ENCODE peak calls at places on chromosomes 1 and 21, in six cellular contexts. C is HL-60, S is breast epithelium, Q is HepG2, Z is stomach, K is GM12892. A is an unnamed sample.
A peak's percentile ranks its signal among the peaks of the same experiment; 100 is the strongest.

GRCh38 chr1:94726981-94727685 is 93.0 kb upstream of the SLC44A3 start:
- DNase-seq in K (no peak), Q (peak; percentile 30), Z (no peak), C (no peak), S (no peak), A (no peak)

GRCh38 chr1:88284666-88285366 is 399.3 kb upstream of the PKN2 start:
- DNase-seq in S (no peak), K (no peak), C (no peak), Z (no peak), Q (no peak), A (no peak)

GRCh38 chr1:164623805-164624204 is 64.8 kb downstream of the PBX1 start:
- DNase-seq in Q (no peak), C (no peak), Z (no peak), K (no peak), S (no peak), A (no peak)

GRCh38 chr1:32972814-32973428 is 8.3 kb upstream of the RNF19B start:
- DNase-seq in S (peak; percentile 49), Z (peak; percentile 70), Q (no peak), C (no peak), K (no peak), A (peak; percentile 93)

GRCh38 chr1:204506091-204506968 is 9.9 kb upstream of the MDM4 start:
- DNase-seq in C (peak; percentile 80), S (peak; percentile 70), Z (peak; percentile 70), K (no peak), Q (peak; percentile 91), A (peak; percentile 90)

GRCh38 chr21:42350899-42351543 is at the start of gene TFF2:
- DNase-seq in Q (no peak), S (no peak), Z (peak; percentile 80), K (no peak), C (no peak), A (no peak)

GRCh38 chr1:150164224-150164623 is 14.5 kb downstream of the PLEKHO1 start:
- DNase-seq in S (no peak), Q (no peak), Z (no peak), C (peak; percentile 63), K (no peak), A (no peak)

GRCh38 chr1:220325306-220325995 is 53.2 kb upstream of the RAB3GAP2 start:
- DNase-seq in Z (no peak), Q (no peak), C (no peak), K (no peak), S (no peak), A (no peak)

GRCh38 chr1:164466429-164466828 is 92.6 kb upstream of the PBX1 start:
- DNase-seq in Z (no peak), S (no peak), C (no peak), Q (no peak), K (no peak), A (no peak)

GRCh38 chr1:178093958-178094751 is at the start of gene RASAL2:
- DNase-seq in C (peak; percentile 45), S (peak; percentile 39), Q (peak; percentile 41), K (peak; percentile 43), Z (peak; percentile 62), A (peak; percentile 90)

GRCh38 chr1:236774926-236775325 is 20.2 kb upstream of the MTR start:
- DNase-seq in K (no peak), S (no peak), Q (peak; percentile 24), Z (no peak), C (no peak), A (peak; percentile 75)

GRCh38 chr1:192477630-192478029 is 97.9 kb upstream of the RGS1 start:
- DNase-seq in S (no peak), C (no peak), Z (no peak), K (no peak), Q (peak; percentile 16), A (peak; percentile 23)

GRCh38 chr1:33537885-33538284 is 65.4 kb downstream of the ZSCAN20 start:
- DNase-seq in Z (no peak), C (no peak), S (no peak), K (no peak), Q (no peak), A (no peak)

GRCh38 chr1:87084247-87084836 is 169.9 kb downstream of the HS2ST1 start:
- DNase-seq in Q (peak; percentile 4), K (no peak), C (no peak), S (no peak), Z (no peak), A (peak; percentile 51)

GRCh38 chr1:204507317-204508105 is 8.7 kb upstream of the MDM4 start:
- DNase-seq in S (no peak), C (peak; percentile 50), Z (no peak), K (no peak), Q (peak; percentile 64), A (peak; percentile 94)

GRCh38 chr21:42830456-42831455 is 48.6 kb downstream of the WDR4 start:
- DNase-seq in Q (no peak), C (no peak), K (no peak), S (no peak), Z (peak; percentile 25), A (no peak)

GRCh38 chr1:161073474-161074121 is 3.9 kb upstream of the ARHGAP30 start:
- DNase-seq in C (no peak), S (no peak), Z (peak; percentile 41), K (no peak), Q (peak; percentile 50), A (no peak)

GRCh38 chr1:94255476-94255875 is 18.1 kb upstream of the ARHGAP29 start:
- DNase-seq in Z (no peak), K (no peak), S (no peak), Q (no peak), C (no peak), A (no peak)

DNA sequence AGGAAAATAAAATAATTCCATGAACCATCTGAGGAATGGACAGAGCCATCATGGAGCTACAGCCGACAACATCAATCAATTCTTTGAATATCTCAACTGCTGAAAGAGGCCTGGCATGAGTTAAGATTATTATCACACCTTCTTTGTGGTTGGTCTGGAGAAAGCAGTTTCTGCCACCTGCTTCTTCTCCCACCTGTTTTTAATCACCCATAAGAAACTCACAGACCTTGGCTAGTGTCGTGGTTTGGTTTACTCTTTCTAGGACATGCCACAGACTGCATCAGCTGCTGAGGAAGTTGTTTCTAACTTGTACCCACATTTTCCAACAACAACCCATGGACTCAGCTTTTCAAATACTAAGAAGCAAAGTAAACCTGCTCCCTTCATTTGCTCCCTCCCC is 65.6 kb downstream of the NTPCR start:
- DNase-seq in C (peak; percentile 4), S (no peak), Z (no peak), Q (no peak), K (no peak), A (no peak)
- TF ChIP-seq POLR2AphosphoS5 in C (no peak), S (no peak), Z (no peak), Q (no peak), K (no peak), A (no peak)

GRCh38 chr1:59292557-59292956 is 4.3 kb upstream of the FGGY start:
- DNase-seq in Q (peak; percentile 84), C (peak; percentile 95), S (no peak), K (no peak), Z (peak; percentile 29), A (no peak)
- TF ChIP-seq POLR2AphosphoS5 in Q (no peak), C (peak; percentile 97), S (peak; percentile 60), K (no peak), Z (peak; percentile 38), A (no peak)

GRCh38 chr1:244963231-244963826 is 99.0 kb upstream of the HNRNPU start:
- DNase-seq in C (no peak), Q (no peak), S (no peak), K (no peak), Z (no peak), A (no peak)

GRCh38 chr1:244967159-244967558 is 102.8 kb upstream of the HNRNPU start:
- DNase-seq in K (no peak), S (no peak), C (no peak), Z (no peak), Q (no peak), A (no peak)

GRCh38 chr1:244962140-244962539 is 97.8 kb upstream of the HNRNPU start:
- DNase-seq in K (no peak), Q (no peak), S (no peak), C (no peak), Z (no peak), A (no peak)

GRCh38 chr1:244965182-244965581 is 100.8 kb upstream of the HNRNPU start:
- DNase-seq in C (no peak), K (no peak), Z (no peak), Q (no peak), S (no peak), A (no peak)

DNA sequence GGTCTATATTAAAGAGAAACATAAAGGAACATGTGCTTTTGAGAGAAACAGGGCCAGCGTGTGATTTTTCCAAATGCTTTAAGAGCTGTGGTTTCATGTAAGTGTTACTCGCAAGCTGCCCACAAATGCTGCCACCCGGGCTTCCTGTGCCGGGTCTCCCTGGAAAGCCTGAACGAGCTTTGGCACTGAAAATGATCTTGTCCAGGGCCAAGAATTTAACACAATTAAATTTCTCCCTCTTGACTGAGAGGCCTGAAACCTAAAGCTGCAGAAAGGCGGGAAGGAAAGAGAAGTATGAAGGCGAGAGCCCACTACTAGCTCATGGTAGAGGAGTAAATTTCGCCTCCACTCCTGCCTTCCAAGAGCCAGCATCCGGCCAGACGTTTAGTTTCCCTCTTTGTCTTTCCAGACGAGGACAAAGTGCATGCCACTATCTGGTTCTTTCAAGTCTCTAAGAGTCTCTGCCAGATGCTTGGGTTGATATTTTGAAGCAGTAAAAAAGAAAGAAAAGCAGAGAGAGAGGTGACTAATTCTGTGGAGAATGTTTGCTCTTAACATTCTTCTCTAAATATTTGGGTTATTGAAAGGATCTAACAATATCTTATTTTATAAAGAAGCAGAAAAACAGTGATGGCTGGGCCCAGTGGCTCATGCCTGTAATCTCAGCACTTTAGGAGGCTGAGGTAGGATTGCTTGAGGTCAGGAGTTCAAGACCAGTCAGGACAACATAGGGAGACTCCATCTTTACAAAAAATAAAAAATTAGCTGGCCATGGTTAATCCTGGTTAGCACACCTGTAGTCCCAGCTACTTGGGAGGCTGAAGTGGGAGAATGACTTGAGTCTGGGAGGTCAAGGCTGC is 100.0 kb upstream of the HNRNPU start:
- DNase-seq in Z (peak; percentile 31), Q (peak; percentile 34), S (no peak), K (no peak), C (peak; percentile 32), A (peak; percentile 47)
- TF ChIP-seq POLR2AphosphoS5 in Z (no peak), Q (no peak), S (no peak), K (no peak), C (no peak), A (no peak)

GRCh38 chr21:46128983-46129571 is 26.3 kb downstream of the FTCD start:
- DNase-seq in S (no peak), K (no peak), Q (no peak), Z (no peak), C (no peak), A (no peak)

GRCh38 chr21:46128106-46128982 is 27.0 kb downstream of the FTCD start:
- DNase-seq in Z (no peak), Q (no peak), K (no peak), C (no peak), S (no peak), A (no peak)

GRCh38 chr21:46131721-46132651 is 23.4 kb downstream of the FTCD start:
- DNase-seq in Q (no peak), K (no peak), Z (no peak), S (no peak), C (no peak), A (no peak)

GRCh38 chr21:46129846-46130651 is 25.3 kb downstream of the FTCD start:
- DNase-seq in Q (no peak), K (no peak), C (no peak), Z (no peak), S (no peak), A (no peak)

GRCh38 chr21:46130721-46131720 is 24.4 kb downstream of the FTCD start:
- DNase-seq in Q (no peak), S (no peak), K (no peak), C (no peak), Z (no peak), A (no peak)
- TF ChIP-seq POLR2AphosphoS5 in Q (no peak), S (no peak), K (no peak), C (no peak), Z (no peak), A (no peak)